ENCODE peak calls at places on chromosomes 6 and 20, in seven cellular contexts. S is tibial artery; K is Panc1; P is CD4-positive, alpha-beta T cell; I is astrocyte; J is fibroblast of lung; A is choroid plexus epithelial cell. U is an unnamed sample.
A peak's percentile ranks its signal among the peaks of the same experiment; 100 is the strongest.

GRCh38 chr6:43952746-43953145 is 174.5 kb downstream of the MRPL14 start:
- DNase-seq in S (no peak), K (no peak), P (no peak), I (no peak), J (no peak), A (peak; percentile 29), U (no peak)

GRCh38 chr6:136249336-136249735 is 775 bp downstream of the MTFR2 start:
- DNase-seq in S (no peak), K (no peak), P (no peak), I (no peak), J (peak; percentile 9), A (peak; percentile 39), U (no peak)

GRCh38 chr20:13692802-13693736 is 54.3 kb upstream of the TASP1 start:
- DNase-seq in S (no peak), K (no peak), P (no peak), I (no peak), J (no peak), A (no peak), U (no peak)

GRCh38 chr6:28218312-28219248 is 6.5 kb upstream of the ZSCAN9 start:
- DNase-seq in S (peak; percentile 88), K (no peak), P (no peak), I (peak; percentile 47), J (peak; percentile 69), A (peak; percentile 65), U (peak; percentile 28)

GRCh38 chr6:27178001-27178730 is 69.3 kb upstream of the PRSS16 start:
- DNase-seq in S (peak; percentile 83), K (peak; percentile 65), P (no peak), I (peak; percentile 93), J (peak; percentile 95), A (peak; percentile 92), U (no peak)

GRCh38 chr6:28861339-28861738 is 62.4 kb downstream of the TRIM27 start:
- DNase-seq in S (no peak), K (no peak), P (no peak), I (no peak), J (no peak), A (no peak), U (no peak)

GRCh38 chr6:47061631-47062300 is 19.6 kb upstream of the ADGRF1 start:
- DNase-seq in S (no peak), K (no peak), P (no peak), I (peak; percentile 48), J (peak; percentile 65), A (peak; percentile 38), U (no peak)

GRCh38 chr6:93562566-93562965 is 143.2 kb upstream of the EPHA7 start:
- DNase-seq in S (no peak), K (no peak), P (no peak), I (peak; percentile 35), J (peak; percentile 47), A (peak; percentile 51), U (no peak)

GRCh38 chr20:24720957-24721356 is 228.1 kb upstream of the CST7 start:
- DNase-seq in S (no peak), K (no peak), P (no peak), I (no peak), J (no peak), A (no peak), U (no peak)

GRCh38 chr6:20718705-20719653 is 184.7 kb downstream of the CDKAL1 start:
- DNase-seq in S (no peak), K (no peak), P (no peak), I (no peak), J (no peak), A (no peak), U (no peak)
- TF ChIP-seq CTCF in S (no peak), K (no peak), P (no peak), I (no peak), J (no peak), A (no peak), U (no peak)

GRCh38 chr20:63538204-63539091 is 1.3 kb upstream of the PTK6 start:
- DNase-seq in S (no peak), K (no peak), P (peak; percentile 32), I (no peak), J (no peak), A (peak; percentile 27), U (no peak)
- TF ChIP-seq CTCF in S (no peak), K (peak; percentile 82), P (peak; percentile 42), I (no peak), J (peak; percentile 15), A (no peak), U (no peak)

GRCh38 chr6:82988904-82989303 is 76.7 kb downstream of the UBE3D start:
- DNase-seq in S (no peak), K (no peak), P (no peak), I (peak; percentile 33), J (peak; percentile 55), A (peak; percentile 54), U (no peak)

GRCh38 chr6:82984720-82985119 is 80.9 kb downstream of the UBE3D start:
- DNase-seq in S (no peak), K (no peak), P (no peak), I (no peak), J (no peak), A (no peak), U (no peak)

GRCh38 chr6:82987416-82987815 is 78.2 kb downstream of the UBE3D start:
- DNase-seq in S (no peak), K (no peak), P (no peak), I (no peak), J (no peak), A (no peak), U (no peak)

GRCh38 chr6:82987951-82988350 is 77.7 kb downstream of the UBE3D start:
- DNase-seq in S (no peak), K (no peak), P (no peak), I (no peak), J (no peak), A (no peak), U (no peak)

GRCh38 chr6:82989891-82990290 is 75.8 kb downstream of the UBE3D start:
- DNase-seq in S (no peak), K (no peak), P (no peak), I (no peak), J (no peak), A (no peak), U (no peak)
- TF ChIP-seq CTCF in S (no peak), K (no peak), P (no peak), I (no peak), J (no peak), A (no peak), U (no peak)

GRCh38 chr6:45922728-45923351 is 92.8 kb downstream of the CLIC5 start:
- DNase-seq in S (peak; percentile 74), K (peak; percentile 56), P (peak; percentile 22), I (peak; percentile 59), J (peak; percentile 71), A (peak; percentile 91), U (no peak)
- TF ChIP-seq CTCF in S (peak; percentile 48), K (peak; percentile 89), P (peak; percentile 58), I (peak; percentile 73), J (peak; percentile 85), A (peak; percentile 96), U (no peak)

GRCh38 chr6:45946352-45946751 is 69.3 kb downstream of the CLIC5 start:
- DNase-seq in S (no peak), K (no peak), P (no peak), I (peak; percentile 67), J (peak; percentile 73), A (peak; percentile 83), U (no peak)
- TF ChIP-seq CTCF in S (no peak), K (peak; percentile 26), P (no peak), I (peak; percentile 21), J (peak; percentile 64), A (peak; percentile 72), U (no peak)

DNA sequence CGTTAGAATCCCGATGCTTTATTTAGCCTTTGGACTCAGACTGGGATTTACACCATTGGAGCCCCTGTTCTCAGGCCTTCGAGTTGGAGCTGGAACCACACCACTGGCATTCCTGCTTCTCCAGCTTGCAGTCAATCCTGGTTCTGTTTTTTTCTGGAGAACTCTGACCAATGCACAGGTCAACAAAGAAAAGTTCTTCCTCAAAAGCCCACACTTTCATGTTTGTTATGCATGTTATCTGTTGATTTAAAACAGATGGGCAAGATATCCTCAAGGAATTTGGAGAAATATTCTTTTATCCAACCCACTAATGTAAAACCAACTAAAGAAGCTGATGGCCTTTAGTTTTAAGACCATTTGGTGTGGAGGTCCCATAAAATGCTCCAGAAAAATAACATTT is 205.7 kb downstream of the ANKRD60 start:
- DNase-seq in S (no peak), K (no peak), P (no peak), I (no peak), J (peak; percentile 9), A (no peak), U (no peak)
- TF ChIP-seq CTCF in S (no peak), K (no peak), P (no peak), I (no peak), J (no peak), A (no peak), U (no peak)

GRCh38 chr6:91276315-91276714 is 689.4 kb upstream of the MAP3K7 start:
- DNase-seq in S (no peak), K (no peak), P (no peak), I (peak; percentile 20), J (peak; percentile 50), A (peak; percentile 63), U (no peak)
- TF ChIP-seq CTCF in S (no peak), K (peak; percentile 24), P (no peak), I (peak; percentile 29), J (peak; percentile 45), A (peak; percentile 56), U (no peak)

DNA sequence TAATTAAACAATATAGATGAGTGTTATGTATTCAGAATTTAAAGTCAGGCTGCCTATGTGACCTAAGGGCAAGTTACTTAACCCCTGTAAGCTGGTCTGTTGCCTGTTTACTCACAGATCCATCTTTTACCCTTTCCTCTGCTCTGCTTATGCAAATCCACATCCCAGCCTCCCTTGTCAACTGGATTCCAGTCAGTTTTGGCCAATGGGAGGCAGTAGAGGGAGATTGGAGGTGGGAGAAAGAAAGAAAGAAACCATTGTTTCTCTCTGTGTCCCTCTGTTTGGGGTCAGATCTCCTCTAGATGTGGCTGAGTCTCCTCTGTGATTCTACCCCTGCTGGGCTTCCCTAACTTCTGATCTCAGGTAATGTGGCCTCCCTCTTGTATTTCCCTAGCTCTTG is 266.8 kb upstream of the PLN start:
- DNase-seq in S (no peak), K (no peak), P (no peak), I (no peak), J (no peak), A (no peak), U (no peak)
- TF ChIP-seq CTCF in S (no peak), K (peak; percentile 11), P (no peak), I (no peak), J (peak; percentile 13), A (peak; percentile 27), U (no peak)

U was measured in omental fat pad.